ENCODE peak calls at places on chromosomes 12 and 14, in seven cellular contexts. One of them, this sample, is unnamed.
A peak's percentile ranks its signal among the peaks of the same experiment; 100 is the strongest.

GRCh38 chr12:54624316-54625279 is 10.1 kb downstream of the LACRT start:
- DNase-seq in A673: peak; percentile 92
- DNase-seq in esophagus squamous epithelium: no peak
- DNase-seq in CD4-positive, alpha-beta T cell: no peak
- DNase-seq in CD8-positive, alpha-beta T cell: no peak
- DNase-seq in mucosa of descending colon: no peak
- DNase-seq in GM13976: no peak
- DNase-seq in this sample: no peak

GRCh38 chr14:100691395-100692025 is 35.2 kb upstream of the DLK1 start:
- DNase-seq in A673: peak; percentile 41
- DNase-seq in esophagus squamous epithelium: no peak
- DNase-seq in CD4-positive, alpha-beta T cell: no peak
- DNase-seq in CD8-positive, alpha-beta T cell: no peak
- DNase-seq in mucosa of descending colon: no peak
- DNase-seq in GM13976: no peak
- DNase-seq in this sample: no peak

GRCh38 chr12:27142102-27142721 is 59.8 kb upstream of the C12orf71 start:
- DNase-seq in A673: peak; percentile 80
- DNase-seq in esophagus squamous epithelium: no peak
- DNase-seq in CD4-positive, alpha-beta T cell: no peak
- DNase-seq in CD8-positive, alpha-beta T cell: peak; percentile 22
- DNase-seq in mucosa of descending colon: no peak
- DNase-seq in GM13976: peak; percentile 54
- DNase-seq in this sample: peak; percentile 69

GRCh38 chr14:58298880-58299664 is 717 bp downstream of the ARID4A start:
- DNase-seq in A673: peak; percentile 23
- DNase-seq in esophagus squamous epithelium: no peak
- DNase-seq in CD4-positive, alpha-beta T cell: peak; percentile 15
- DNase-seq in CD8-positive, alpha-beta T cell: peak; percentile 33
- DNase-seq in mucosa of descending colon: peak; percentile 70
- DNase-seq in GM13976: peak; percentile 69
- DNase-seq in this sample: no peak

GRCh38 chr14:66508846-66509621 is 1.1 kb downstream of the GPHN start:
- DNase-seq in A673: peak; percentile 43
- DNase-seq in esophagus squamous epithelium: no peak
- DNase-seq in CD4-positive, alpha-beta T cell: peak; percentile 21
- DNase-seq in CD8-positive, alpha-beta T cell: peak; percentile 22
- DNase-seq in mucosa of descending colon: peak; percentile 73
- DNase-seq in GM13976: peak; percentile 77
- DNase-seq in this sample: peak; percentile 16

GRCh38 chr14:91417983-91418386 is 365 bp upstream of the CCDC88C start:
- DNase-seq in A673: peak; percentile 84
- DNase-seq in esophagus squamous epithelium: no peak
- DNase-seq in CD4-positive, alpha-beta T cell: peak; percentile 65
- DNase-seq in CD8-positive, alpha-beta T cell: peak; percentile 61
- DNase-seq in mucosa of descending colon: peak; percentile 78
- DNase-seq in GM13976: peak; percentile 67
- DNase-seq in this sample: no peak

GRCh38 chr12:6317693-6318439 is 7.4 kb downstream of the PLEKHG6 start:
- DNase-seq in A673: no peak
- DNase-seq in esophagus squamous epithelium: no peak
- DNase-seq in CD4-positive, alpha-beta T cell: no peak
- DNase-seq in CD8-positive, alpha-beta T cell: no peak
- DNase-seq in mucosa of descending colon: no peak
- DNase-seq in GM13976: no peak
- DNase-seq in this sample: no peak

GRCh38 chr12:71708658-71709057 is 22.8 kb downstream of the TMEM19 start:
- DNase-seq in A673: no peak
- DNase-seq in esophagus squamous epithelium: no peak
- DNase-seq in CD4-positive, alpha-beta T cell: no peak
- DNase-seq in CD8-positive, alpha-beta T cell: no peak
- DNase-seq in mucosa of descending colon: no peak
- DNase-seq in GM13976: no peak
- DNase-seq in this sample: no peak

GRCh38 chr14:99356031-99356430 is 84.0 kb upstream of the BCL11B start:
- DNase-seq in A673: no peak
- DNase-seq in esophagus squamous epithelium: no peak
- DNase-seq in CD4-positive, alpha-beta T cell: no peak
- DNase-seq in CD8-positive, alpha-beta T cell: no peak
- DNase-seq in mucosa of descending colon: no peak
- DNase-seq in GM13976: no peak
- DNase-seq in this sample: no peak
- TF ChIP-seq CTCF in A673: no peak
- TF ChIP-seq CTCF in esophagus squamous epithelium: no peak
- TF ChIP-seq CTCF in CD4-positive, alpha-beta T cell: no peak
- TF ChIP-seq CTCF in CD8-positive, alpha-beta T cell: no peak
- TF ChIP-seq CTCF in mucosa of descending colon: no peak
- TF ChIP-seq CTCF in GM13976: no peak
- TF ChIP-seq CTCF in this sample: no peak

GRCh38 chr14:23566782-23567185 is 807 bp downstream of the AP1G2 start:
- DNase-seq in A673: no peak
- DNase-seq in esophagus squamous epithelium: no peak
- DNase-seq in CD4-positive, alpha-beta T cell: no peak
- DNase-seq in CD8-positive, alpha-beta T cell: no peak
- DNase-seq in mucosa of descending colon: no peak
- DNase-seq in GM13976: no peak
- DNase-seq in this sample: peak; percentile 19
- TF ChIP-seq CTCF in A673: no peak
- TF ChIP-seq CTCF in esophagus squamous epithelium: no peak
- TF ChIP-seq CTCF in CD4-positive, alpha-beta T cell: no peak
- TF ChIP-seq CTCF in CD8-positive, alpha-beta T cell: no peak
- TF ChIP-seq CTCF in mucosa of descending colon: no peak
- TF ChIP-seq CTCF in GM13976: no peak
- TF ChIP-seq CTCF in this sample: peak; percentile 54

GRCh38 chr12:209851-210250 is 4.1 kb downstream of the SLC6A12 start:
- DNase-seq in A673: no peak
- DNase-seq in esophagus squamous epithelium: no peak
- DNase-seq in CD4-positive, alpha-beta T cell: no peak
- DNase-seq in CD8-positive, alpha-beta T cell: no peak
- DNase-seq in mucosa of descending colon: no peak
- DNase-seq in GM13976: no peak
- DNase-seq in this sample: no peak

GRCh38 chr12:212383-212798 is 1.6 kb downstream of the SLC6A12 start:
- DNase-seq in A673: no peak
- DNase-seq in esophagus squamous epithelium: no peak
- DNase-seq in CD4-positive, alpha-beta T cell: no peak
- DNase-seq in CD8-positive, alpha-beta T cell: no peak
- DNase-seq in mucosa of descending colon: no peak
- DNase-seq in GM13976: peak; percentile 58
- DNase-seq in this sample: no peak

GRCh38 chr12:211639-212382 is 2.1 kb downstream of the SLC6A12 start:
- DNase-seq in A673: no peak
- DNase-seq in esophagus squamous epithelium: no peak
- DNase-seq in CD4-positive, alpha-beta T cell: no peak
- DNase-seq in CD8-positive, alpha-beta T cell: no peak
- DNase-seq in mucosa of descending colon: no peak
- DNase-seq in GM13976: no peak
- DNase-seq in this sample: no peak

GRCh38 chr12:210277-211141 is 3.4 kb downstream of the SLC6A12 start:
- DNase-seq in A673: no peak
- DNase-seq in esophagus squamous epithelium: no peak
- DNase-seq in CD4-positive, alpha-beta T cell: no peak
- DNase-seq in CD8-positive, alpha-beta T cell: no peak
- DNase-seq in mucosa of descending colon: no peak
- DNase-seq in GM13976: no peak
- DNase-seq in this sample: no peak

GRCh38 chr12:211142-211465 is 2.9 kb downstream of the SLC6A12 start:
- DNase-seq in A673: no peak
- DNase-seq in esophagus squamous epithelium: no peak
- DNase-seq in CD4-positive, alpha-beta T cell: no peak
- DNase-seq in CD8-positive, alpha-beta T cell: no peak
- DNase-seq in mucosa of descending colon: no peak
- DNase-seq in GM13976: no peak
- DNase-seq in this sample: no peak
- TF ChIP-seq CTCF in A673: no peak
- TF ChIP-seq CTCF in esophagus squamous epithelium: no peak
- TF ChIP-seq CTCF in CD4-positive, alpha-beta T cell: no peak
- TF ChIP-seq CTCF in CD8-positive, alpha-beta T cell: no peak
- TF ChIP-seq CTCF in mucosa of descending colon: no peak
- TF ChIP-seq CTCF in GM13976: no peak
- TF ChIP-seq CTCF in this sample: no peak

GRCh38 chr14:88168025-88168424 is 155.0 kb downstream of the KCNK10 start:
- DNase-seq in A673: no peak
- DNase-seq in esophagus squamous epithelium: no peak
- DNase-seq in CD4-positive, alpha-beta T cell: no peak
- DNase-seq in CD8-positive, alpha-beta T cell: no peak
- DNase-seq in mucosa of descending colon: no peak
- DNase-seq in GM13976: no peak
- DNase-seq in this sample: no peak

GRCh38 chr14:88166616-88167015 is 156.5 kb downstream of the KCNK10 start:
- DNase-seq in A673: no peak
- DNase-seq in esophagus squamous epithelium: no peak
- DNase-seq in CD4-positive, alpha-beta T cell: no peak
- DNase-seq in CD8-positive, alpha-beta T cell: no peak
- DNase-seq in mucosa of descending colon: no peak
- DNase-seq in GM13976: no peak
- DNase-seq in this sample: peak; percentile 16

GRCh38 chr14:88164906-88165534 is 158.0 kb downstream of the KCNK10 start:
- DNase-seq in A673: no peak
- DNase-seq in esophagus squamous epithelium: no peak
- DNase-seq in CD4-positive, alpha-beta T cell: no peak
- DNase-seq in CD8-positive, alpha-beta T cell: no peak
- DNase-seq in mucosa of descending colon: no peak
- DNase-seq in GM13976: no peak
- DNase-seq in this sample: no peak

GRCh38 chr14:88170333-88170732 is 152.7 kb downstream of the KCNK10 start:
- DNase-seq in A673: no peak
- DNase-seq in esophagus squamous epithelium: no peak
- DNase-seq in CD4-positive, alpha-beta T cell: no peak
- DNase-seq in CD8-positive, alpha-beta T cell: no peak
- DNase-seq in mucosa of descending colon: no peak
- DNase-seq in GM13976: no peak
- DNase-seq in this sample: no peak

DNA sequence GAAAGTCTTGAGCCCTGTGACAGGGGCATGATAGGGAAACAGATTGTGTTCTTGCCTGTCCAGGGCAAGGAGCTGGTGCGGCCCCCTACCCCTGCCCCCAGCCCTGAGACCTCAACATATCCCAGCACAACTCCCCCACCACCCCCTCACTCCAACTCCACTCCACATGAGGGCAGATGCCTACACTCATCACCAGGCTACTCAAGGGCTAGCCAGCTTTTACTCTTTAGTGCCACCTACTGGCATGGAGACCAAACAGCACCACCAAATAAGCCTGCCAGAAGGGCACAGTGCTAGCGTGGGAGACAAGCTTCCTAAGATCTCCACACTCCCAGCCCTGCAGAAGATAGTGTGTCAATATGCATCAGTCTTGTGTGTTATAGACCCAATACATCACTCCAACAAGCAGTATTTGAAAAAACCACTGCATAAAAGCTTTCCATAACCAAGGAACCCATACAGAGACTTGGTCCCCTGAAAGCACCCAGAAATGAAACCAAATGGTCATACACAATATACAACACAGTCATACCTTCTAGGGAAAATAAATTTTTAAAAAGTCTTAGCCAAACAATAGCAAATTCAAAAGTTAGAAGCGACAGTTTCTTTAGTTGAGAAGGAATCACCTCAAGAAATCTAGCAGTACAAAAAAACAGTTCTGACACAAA is 154.4 kb downstream of the KCNK10 start:
- DNase-seq in A673: peak; percentile 68
- DNase-seq in esophagus squamous epithelium: no peak
- DNase-seq in CD4-positive, alpha-beta T cell: peak; percentile 51
- DNase-seq in CD8-positive, alpha-beta T cell: peak; percentile 54
- DNase-seq in mucosa of descending colon: no peak
- DNase-seq in GM13976: peak; percentile 60
- DNase-seq in this sample: peak; percentile 8
- TF ChIP-seq CTCF in A673: peak; percentile 77
- TF ChIP-seq CTCF in esophagus squamous epithelium: peak; percentile 61
- TF ChIP-seq CTCF in CD4-positive, alpha-beta T cell: peak; percentile 76
- TF ChIP-seq CTCF in CD8-positive, alpha-beta T cell: peak; percentile 70
- TF ChIP-seq CTCF in mucosa of descending colon: peak; percentile 44
- TF ChIP-seq CTCF in GM13976: peak; percentile 85
- TF ChIP-seq CTCF in this sample: peak; percentile 77

DNA sequence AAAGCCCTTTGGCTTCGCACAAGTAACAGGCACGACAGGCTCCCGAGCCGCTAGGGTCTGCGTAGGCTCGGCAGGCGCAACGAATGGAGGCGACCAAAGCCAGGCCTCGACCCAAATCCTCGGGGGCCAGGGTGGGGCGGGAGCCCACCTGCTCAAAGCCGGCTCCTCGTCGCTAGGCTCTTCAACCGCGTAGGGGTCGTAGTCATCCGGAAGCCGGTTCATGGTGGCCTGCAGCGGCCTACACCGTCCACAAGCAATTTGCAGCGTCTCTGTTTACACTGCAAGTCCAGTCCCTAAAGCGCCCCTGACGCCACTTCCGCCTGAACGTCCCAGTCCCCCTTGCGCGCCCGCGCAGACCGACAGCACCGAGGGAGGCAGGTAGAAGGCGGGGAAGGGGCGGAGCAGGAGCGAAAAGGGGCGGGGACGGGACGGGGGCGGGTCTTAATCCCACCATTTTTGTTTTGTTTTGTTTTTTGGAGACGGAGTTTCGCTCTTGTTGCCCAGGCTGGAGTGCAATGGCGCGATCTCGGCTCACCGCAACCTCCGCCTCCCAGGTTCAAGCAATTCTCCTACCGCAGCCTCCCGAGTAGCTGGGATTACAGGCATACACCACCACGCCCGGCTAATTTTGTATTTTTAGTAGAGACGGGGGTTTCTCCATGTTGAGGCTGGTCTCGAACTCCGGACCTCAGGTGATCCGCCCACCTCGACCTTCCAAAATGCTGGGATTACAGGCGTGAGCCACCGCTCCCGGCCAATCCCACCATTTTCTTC is at the start of gene EAPP:
- DNase-seq in A673: peak; percentile 97
- DNase-seq in esophagus squamous epithelium: no peak
- DNase-seq in CD4-positive, alpha-beta T cell: peak; percentile 91
- DNase-seq in CD8-positive, alpha-beta T cell: peak; percentile 97
- DNase-seq in mucosa of descending colon: peak; percentile 99
- DNase-seq in GM13976: peak; percentile 97
- DNase-seq in this sample: peak; percentile 96
- TF ChIP-seq CTCF in A673: no peak
- TF ChIP-seq CTCF in esophagus squamous epithelium: no peak
- TF ChIP-seq CTCF in CD4-positive, alpha-beta T cell: no peak
- TF ChIP-seq CTCF in CD8-positive, alpha-beta T cell: no peak
- TF ChIP-seq CTCF in mucosa of descending colon: no peak
- TF ChIP-seq CTCF in GM13976: no peak
- TF ChIP-seq CTCF in this sample: peak; percentile 14